ENCODE peak calls at places on chromosomes 12 and 14, in nine cellular contexts. K, O, Q, V, L, D, R, I and X are unnamed samples.

GRCh38 chr12:123712780-123713319 is 697 bp downstream of the ATP6V0A2 start:
- DNase-seq in I (peak), L (no peak), R (no peak), K (peak), V (no peak), Q (peak), D (no peak), O (no peak), X (no peak)

GRCh38 chr12:16112626-16113560 is 164.6 kb downstream of the SLC15A5 start:
- DNase-seq in R (no peak), D (no peak), V (no peak), I (no peak), K (no peak), O (peak), L (no peak), Q (peak), X (no peak)

GRCh38 chr14:38420045-38420444 is 164.2 kb upstream of the CLEC14A start:
- DNase-seq in I (peak), V (no peak), O (peak), Q (peak), R (no peak), L (no peak), K (no peak), D (no peak), X (no peak)

GRCh38 chr14:104586832-104587620 is 7.5 kb downstream of the C14orf180 start:
- DNase-seq in K (peak), L (no peak), V (no peak), R (no peak), O (no peak), Q (no peak), D (no peak), I (no peak), X (no peak)

GRCh38 chr12:460301-461230 is 827 bp downstream of the B4GALNT3 start:
- DNase-seq in L (peak), Q (peak), K (no peak), O (peak), V (no peak), R (no peak), D (no peak), I (peak), X (peak)

GRCh38 chr12:95836185-95836609 is 22.6 kb upstream of the SNRPF start:
- DNase-seq in Q (peak), L (no peak), D (peak), R (no peak), V (no peak), K (no peak), I (peak), O (peak), X (no peak)

GRCh38 chr12:24839268-24839791 is 109.6 kb downstream of the BCAT1 start:
- DNase-seq in R (no peak), Q (peak), L (no peak), I (no peak), D (peak), K (no peak), O (no peak), V (no peak), X (no peak)

GRCh38 chr12:50603817-50604639 is 99.2 kb downstream of the DIP2B start:
- DNase-seq in O (peak), Q (peak), D (no peak), L (no peak), R (no peak), I (no peak), K (no peak), V (no peak), X (no peak)